ENCODE peak calls at places on chromosome 22, in six cellular contexts. F is globus pallidus, X is NCI-H345, N is left ventricle myocardium inferior, R is cardiac fibroblast, G is KBM-7. M is an unnamed sample.

GRCh38 chr22:42780070-42780540 is 59.4 kb upstream of the A4GALT start:
- DNase-seq in F (peak), X (peak), N (no peak), R (peak), G (peak), M (peak)

GRCh38 chr22:30290679-30291333 is 1.5 kb upstream of the CASTOR1 start:
- DNase-seq in F (peak), X (peak), N (peak), R (peak), G (no peak), M (peak)

GRCh38 chr22:41000040-41000565 is 48.9 kb downstream of the RBX1 start:
- DNase-seq in F (no peak), X (no peak), N (no peak), R (no peak), G (no peak), M (no peak)

GRCh38 chr22:29704528-29705285 is 15.1 kb upstream of the CABP7 start:
- DNase-seq in F (peak), X (peak), N (no peak), R (peak), G (no peak), M (peak)

GRCh38 chr22:37283393-37283937 is 1.2 kb downstream of the CYTH4 start:
- DNase-seq in F (peak), X (no peak), N (no peak), R (no peak), G (no peak), M (no peak)

GRCh38 chr22:35092146-35092805 is 26.3 kb downstream of the ISX start:
- DNase-seq in F (no peak), X (no peak), N (no peak), R (no peak), G (no peak), M (no peak)

GRCh38 chr22:25447689-25448434 is 116.6 kb upstream of the GRK3 start:
- DNase-seq in F (peak), X (peak), N (peak), R (peak), G (peak), M (peak)

GRCh38 chr22:49704345-49705215 is 123.1 kb downstream of the BRD1 start:
- DNase-seq in F (no peak), X (no peak), N (no peak), R (no peak), G (no peak), M (no peak)

GRCh38 chr22:46996595-46997310 is 234.3 kb downstream of the TBC1D22A start:
- DNase-seq in F (no peak), X (no peak), N (no peak), R (no peak), G (no peak), M (no peak)

GRCh38 chr22:40325315-40325714 is 21.0 kb upstream of the ADSL start:
- DNase-seq in F (no peak), X (no peak), N (no peak), R (no peak), G (no peak), M (no peak)

GRCh38 chr22:20750461-20751184 is 23.3 kb upstream of the SERPIND1 start:
- DNase-seq in F (peak), X (no peak), N (peak), R (peak), G (no peak), M (peak)

GRCh38 chr22:34481090-34481489 is 560.8 kb upstream of the LARGE1 start:
- DNase-seq in F (no peak), X (no peak), N (no peak), R (no peak), G (no peak), M (no peak)

GRCh38 chr22:35538801-35539321 is 1.8 kb upstream of the RASD2 start:
- DNase-seq in F (no peak), X (peak), N (no peak), R (no peak), G (peak), M (no peak)

GRCh38 chr22:50530280-50530856 is 556 bp upstream of the TYMP start:
- DNase-seq in F (no peak), X (peak), N (peak), R (peak), G (no peak), M (peak)

GRCh38 chr22:42001127-42001526 is 2.5 kb downstream of the WBP2NL start:
- DNase-seq in F (no peak), X (no peak), N (no peak), R (no peak), G (no peak), M (peak)

GRCh38 chr22:45312856-45313255 is 3.1 kb downstream of the FAM118A start:
- DNase-seq in F (no peak), X (no peak), N (no peak), R (no peak), G (no peak), M (no peak)

GRCh38 chr22:46178755-46179505 is 28.6 kb downstream of the PPARA start:
- DNase-seq in F (no peak), X (no peak), N (no peak), R (no peak), G (no peak), M (no peak)

GRCh38 chr22:46053563-46054090 is 76.7 kb upstream of the WNT7B start:
- DNase-seq in F (peak), X (peak), N (peak), R (peak), G (no peak), M (peak)

GRCh38 chr22:27210111-27210739 is 552.8 kb downstream of the MIAT start:
- DNase-seq in F (no peak), X (no peak), N (no peak), R (no peak), G (no peak), M (no peak)

GRCh38 chr22:24059121-24059520 is 48.0 kb downstream of the CABIN1 start:
- DNase-seq in F (no peak), X (no peak), N (no peak), R (peak), G (no peak), M (peak)

GRCh38 chr22:50698546-50698945 is 25.9 kb downstream of the SHANK3 start:
- DNase-seq in F (no peak), X (no peak), N (peak), R (no peak), G (no peak), M (no peak)

GRCh38 chr22:47837703-47838102 is 1075.3 kb downstream of the TBC1D22A start:
- DNase-seq in F (no peak), X (peak), N (no peak), R (peak), G (peak), M (peak)

GRCh38 chr22:44666207-44666585 is 35.8 kb upstream of the PRR5 start:
- DNase-seq in F (no peak), X (no peak), N (no peak), R (no peak), G (no peak), M (no peak)

GRCh38 chr22:47419239-47419638 is 656.8 kb downstream of the TBC1D22A start:
- DNase-seq in F (no peak), X (no peak), N (no peak), R (no peak), G (no peak), M (no peak)

GRCh38 chr22:30606455-30607299 is at the start of gene TCN2:
- DNase-seq in F (peak), X (peak), N (peak), R (peak), G (peak), M (peak)

GRCh38 chr22:37566329-37566837 is 6.1 kb downstream of the CDC42EP1 start:
- DNase-seq in F (peak), X (no peak), N (no peak), R (no peak), G (no peak), M (no peak)

GRCh38 chr22:47110817-47111443 is 348.5 kb downstream of the TBC1D22A start:
- DNase-seq in F (no peak), X (no peak), N (no peak), R (peak), G (no peak), M (peak)